ENCODE peak calls at places on chromosomes 11 and 22, in five cellular contexts. V, C, P, D and T are unnamed samples.

GRCh38 chr22:17307566-17307965 is 61.7 kb upstream of the CECR2 start:
- DNase-seq in D (peak), P (no peak), C (no peak), V (no peak), T (no peak)

GRCh38 chr11:130042093-130042591 is 27.6 kb upstream of the APLP2 start:
- DNase-seq in P (peak), C (no peak), D (no peak), V (no peak), T (no peak)

GRCh38 chr22:42946551-42947198 is 68.3 kb downstream of the PACSIN2 start:
- DNase-seq in V (no peak), C (no peak), D (no peak), P (no peak), T (no peak)

GRCh38 chr11:125091877-125092664 is 19.4 kb downstream of the TMEM218 start:
- DNase-seq in P (no peak), D (no peak), V (no peak), C (no peak), T (no peak)

GRCh38 chr11:109853156-109853776 is 239.9 kb upstream of the ZC3H12C start:
- DNase-seq in C (no peak), V (no peak), D (no peak), P (peak), T (no peak)

GRCh38 chr11:3984896-3985295 is 109.7 kb upstream of the RRM1 start:
- DNase-seq in C (peak), P (no peak), V (no peak), D (no peak), T (no peak)

GRCh38 chr22:28600546-28601143 is 79.0 kb downstream of the TTC28 start:
- DNase-seq in D (no peak), V (peak), C (no peak), P (peak), T (no peak)

GRCh38 chr11:60982184-60982583 is 10.7 kb downstream of the CD6 start:
- DNase-seq in C (no peak), D (no peak), P (no peak), V (no peak), T (no peak)

GRCh38 chr11:61569701-61570100 is 11.2 kb downstream of the SYT7 start:
- DNase-seq in D (no peak), V (no peak), P (no peak), C (no peak), T (no peak)